ENCODE peak calls at places on chromosome 18, in five cellular contexts. M, F, C, O and P are unnamed samples.

GRCh38 chr18:72086421-72086820 is 457.7 kb downstream of the CBLN2 start:
- DNase-seq in M (no peak), F (no peak), C (no peak), O (no peak), P (peak)

GRCh38 chr18:6714027-6714426 is 15.5 kb upstream of the ARHGAP28 start:
- DNase-seq in M (no peak), F (no peak), C (no peak), O (no peak), P (no peak)

GRCh38 chr18:47953471-47953931 is 23.0 kb upstream of the SMAD2 start:
- DNase-seq in M (no peak), F (peak), C (peak), O (no peak), P (no peak)

GRCh38 chr18:62741584-62741983 is 26.2 kb downstream of the PHLPP1 start:
- DNase-seq in M (no peak), F (no peak), C (no peak), O (no peak), P (no peak)

GRCh38 chr18:46718501-46719341 is 38.1 kb downstream of the ST8SIA5 start:
- DNase-seq in M (no peak), F (peak), C (no peak), O (no peak), P (no peak)

GRCh38 chr18:74950479-74950878 is 258.5 kb downstream of the PTGR3 start:
- DNase-seq in M (no peak), F (no peak), C (no peak), O (no peak), P (no peak)

GRCh38 chr18:57786038-57786437 is 17.1 kb downstream of the ATP8B1 start:
- DNase-seq in M (no peak), F (no peak), C (no peak), O (no peak), P (no peak)

GRCh38 chr18:67410075-67410474 is 106.4 kb downstream of the DSEL start:
- DNase-seq in M (no peak), F (no peak), C (no peak), O (no peak), P (no peak)

GRCh38 chr18:61569176-61569892 is 236.1 kb downstream of the CDH20 start:
- DNase-seq in M (no peak), F (no peak), C (no peak), O (no peak), P (no peak)

GRCh38 chr18:907880-908512 is 3.3 kb downstream of the ADCYAP1 start:
- DNase-seq in M (peak), F (no peak), C (no peak), O (no peak), P (no peak)

GRCh38 chr18:57440331-57441101 is 5.3 kb downstream of the ONECUT2 start:
- DNase-seq in M (no peak), F (no peak), C (no peak), O (no peak), P (no peak)

GRCh38 chr18:39455300-39455699 is 1889.7 kb upstream of the CELF4 start:
- DNase-seq in M (no peak), F (no peak), C (no peak), O (no peak), P (no peak)

GRCh38 chr18:46290440-46291020 is 186.3 kb downstream of the HAUS1 start:
- DNase-seq in M (no peak), F (no peak), C (no peak), O (no peak), P (no peak)

GRCh38 chr18:74896390-74896991 is 298.8 kb downstream of the ZNF407 start:
- DNase-seq in M (peak), F (no peak), C (peak), O (no peak), P (no peak)

GRCh38 chr18:27771571-27771970 is 405.4 kb downstream of the CDH2 start:
- DNase-seq in M (no peak), F (no peak), C (no peak), O (no peak), P (no peak)

GRCh38 chr18:45687617-45688016 is 36.4 kb upstream of the SLC14A1 start:
- DNase-seq in M (no peak), F (no peak), C (no peak), O (no peak), P (no peak)

GRCh38 chr18:39635966-39636365 is 2070.4 kb upstream of the CELF4 start:
- DNase-seq in M (no peak), F (no peak), C (no peak), O (no peak), P (no peak)

GRCh38 chr18:69567813-69568488 is 167.3 kb downstream of the DOK6 start:
- DNase-seq in M (no peak), F (no peak), C (no peak), O (no peak), P (no peak)

GRCh38 chr18:59054892-59055291 is 84.8 kb upstream of the SEC11C start:
- DNase-seq in M (no peak), F (no peak), C (peak), O (peak), P (peak)

GRCh38 chr18:45787346-45787745 is 38.1 kb upstream of the SIGLEC15 start:
- DNase-seq in M (no peak), F (no peak), C (no peak), O (no peak), P (no peak)

GRCh38 chr18:64287926-64288325 is 139.0 kb upstream of the LINC00305 start:
- DNase-seq in M (no peak), F (no peak), C (no peak), O (no peak), P (no peak)

GRCh38 chr18:40687401-40687800 is 1267.6 kb upstream of the PIK3C3 start:
- DNase-seq in M (no peak), F (no peak), C (no peak), O (no peak), P (no peak)

GRCh38 chr18:41395695-41396094 is 559.3 kb upstream of the PIK3C3 start:
- DNase-seq in M (no peak), F (no peak), C (no peak), O (no peak), P (no peak)

GRCh38 chr18:32296851-32297250 is 107.0 kb downstream of the MEP1B start:
- DNase-seq in M (no peak), F (no peak), C (no peak), O (no peak), P (no peak)

GRCh38 chr18:9772847-9773677 is 65.0 kb downstream of the RAB31 start:
- DNase-seq in M (no peak), F (no peak), C (no peak), O (no peak), P (no peak)

GRCh38 chr18:55116855-55117254 is 157.6 kb upstream of the CCDC68 start:
- DNase-seq in M (no peak), F (no peak), C (no peak), O (no peak), P (no peak)

GRCh38 chr18:70422061-70422965 is 133.5 kb downstream of the SOCS6 start:
- DNase-seq in M (no peak), F (peak), C (peak), O (no peak), P (no peak)

GRCh38 chr18:73240899-73241298 is 373.1 kb upstream of the NETO1 start:
- DNase-seq in M (no peak), F (no peak), C (no peak), O (no peak), P (no peak)

GRCh38 chr18:73232933-73233332 is 365.1 kb upstream of the NETO1 start:
- DNase-seq in M (no peak), F (no peak), C (no peak), O (no peak), P (no peak)

GRCh38 chr18:73235921-73236320 is 368.1 kb upstream of the NETO1 start:
- DNase-seq in M (no peak), F (no peak), C (no peak), O (no peak), P (no peak)

DNA sequence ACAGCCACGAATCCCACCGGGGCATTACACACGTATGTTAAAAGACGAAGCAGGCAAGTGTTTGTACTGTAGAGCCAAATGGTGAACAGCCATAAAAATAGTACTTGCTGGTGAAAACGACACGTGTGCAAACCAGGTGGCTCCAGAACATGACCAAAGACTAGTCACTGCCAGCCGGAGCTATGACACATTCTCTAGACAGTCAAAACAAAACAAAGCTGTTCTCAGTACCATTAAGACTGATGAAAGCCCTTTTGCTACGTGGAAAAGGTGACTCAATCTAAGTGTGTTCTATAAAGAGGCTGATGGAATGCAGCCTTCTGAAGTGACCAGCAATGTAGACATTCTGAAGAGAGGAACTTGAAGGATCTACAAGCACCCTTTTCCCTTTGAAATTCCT is 367.7 kb upstream of the NETO1 start:
- DNase-seq in M (no peak), F (no peak), C (no peak), O (no peak), P (no peak)
- H3K27ac ChIP-seq in M (no peak), F (no peak), C (no peak), O (no peak), P (no peak)

GRCh38 chr18:53754154-53754553 is 470.3 kb downstream of the MBD2 start:
- DNase-seq in M (no peak), F (no peak), C (no peak), O (no peak), P (no peak)

GRCh38 chr18:53752968-53753367 is 471.5 kb downstream of the MBD2 start:
- DNase-seq in M (no peak), F (no peak), C (no peak), O (no peak), P (no peak)

GRCh38 chr18:53756607-53756972 is 467.9 kb downstream of the MBD2 start:
- DNase-seq in M (no peak), F (no peak), C (no peak), O (no peak), P (no peak)

GRCh38 chr18:53755914-53756606 is 468.4 kb downstream of the MBD2 start:
- DNase-seq in M (no peak), F (no peak), C (no peak), O (no peak), P (no peak)

GRCh38 chr18:53753616-53754015 is 470.9 kb downstream of the MBD2 start:
- DNase-seq in M (peak), F (no peak), C (no peak), O (no peak), P (no peak)
- TF ChIP-seq POLR2AphosphoS5 in M (no peak), F (no peak), C (no peak), O (no peak), P (no peak)

GRCh38 chr18:24868331-24868730 is 407.9 kb downstream of the HRH4 start:
- DNase-seq in M (no peak), F (no peak), C (no peak), O (no peak), P (no peak)
- H3K27ac ChIP-seq in M (no peak), F (no peak), C (no peak), O (no peak), P (no peak)

DNA sequence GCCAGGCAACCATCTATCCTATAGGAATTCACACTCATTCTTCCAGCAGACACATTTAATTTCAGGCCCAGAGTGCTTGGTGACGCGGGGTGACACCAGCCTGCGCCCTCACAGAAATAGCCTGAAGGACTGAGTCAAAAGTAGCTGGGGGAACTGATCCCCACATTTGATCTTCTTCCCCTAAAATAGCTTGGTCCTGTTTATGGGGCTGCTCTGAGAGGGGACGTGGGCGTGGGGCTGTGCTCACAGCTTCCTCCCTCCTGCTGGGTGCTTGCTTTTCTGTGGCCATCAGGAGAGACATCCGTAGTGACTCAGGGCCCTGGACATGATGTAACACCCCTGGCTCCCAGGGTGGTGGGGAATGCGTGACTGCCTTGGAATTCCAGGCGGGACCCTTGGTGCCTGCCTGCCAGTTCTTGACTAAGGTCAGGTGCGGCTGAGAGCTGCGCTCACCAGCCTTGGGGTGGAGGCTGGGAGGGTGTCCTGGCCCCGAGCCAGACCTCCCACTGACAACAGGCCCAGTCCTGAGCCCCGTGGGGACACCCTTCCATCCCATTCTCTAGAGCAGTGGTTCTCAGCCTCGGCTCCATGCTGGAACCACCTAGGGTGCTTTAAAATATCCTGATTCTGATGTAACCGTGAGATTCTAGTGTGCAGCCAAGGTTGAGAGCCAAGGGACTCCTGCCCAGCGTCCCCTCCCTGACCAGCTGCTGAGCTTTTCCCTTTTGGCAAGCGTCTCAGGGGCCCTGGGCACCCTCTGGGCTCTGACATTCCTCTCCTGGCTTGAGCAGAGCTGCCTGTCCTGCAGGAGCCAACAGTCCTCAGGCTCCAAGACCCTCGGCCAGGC is 47.4 kb upstream of the SMAD7 start:
- DNase-seq in M (peak), F (no peak), C (no peak), O (no peak), P (no peak)
- TF ChIP-seq POLR2AphosphoS5 in M (peak), F (no peak), C (no peak), O (no peak), P (no peak)

GRCh38 chr18:23850215-23850614 is 161.0 kb downstream of the LAMA3 start:
- DNase-seq in M (no peak), F (no peak), C (no peak), O (no peak), P (no peak)
- H3K27ac ChIP-seq in M (no peak), F (no peak), C (no peak), O (no peak), P (no peak)

GRCh38 chr18:3758531-3758930 is 308.6 kb downstream of the TGIF1 start:
- DNase-seq in M (no peak), F (no peak), C (no peak), O (no peak), P (no peak)
- TF ChIP-seq POLR2AphosphoS5 in M (no peak), F (no peak), C (no peak), O (no peak), P (no peak)

GRCh38 chr18:76378526-76379215 is 116.4 kb downstream of the ZNF516 start:
- DNase-seq in M (no peak), F (no peak), C (no peak), O (peak), P (no peak)
- H3K27ac ChIP-seq in M (no peak), F (no peak), C (no peak), O (no peak), P (no peak)

DNA sequence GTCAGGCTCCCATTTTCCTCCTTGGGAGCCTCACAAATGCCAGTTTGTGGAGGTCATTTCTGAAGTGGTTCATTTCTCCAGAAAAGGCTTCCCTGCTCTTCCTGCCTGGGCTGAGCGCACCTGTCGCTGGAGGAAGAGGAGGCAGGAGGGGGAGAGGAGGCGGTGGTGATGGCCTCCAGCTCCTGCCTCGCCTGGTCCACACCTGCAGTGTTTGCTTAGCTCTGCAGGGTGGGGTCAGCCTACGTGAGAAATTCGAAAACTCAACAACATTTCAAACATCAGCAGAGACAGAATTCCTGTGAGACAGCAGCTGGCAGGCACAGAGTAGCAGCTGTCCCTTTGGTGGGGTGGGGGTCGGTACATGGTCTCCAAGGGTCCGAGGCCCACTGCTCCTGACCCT is 7.9 kb downstream of the IMPA2 start:
- DNase-seq in M (no peak), F (no peak), C (no peak), O (no peak), P (no peak)
- TF ChIP-seq POLR2AphosphoS5 in M (no peak), F (no peak), C (no peak), O (no peak), P (no peak)

DNA sequence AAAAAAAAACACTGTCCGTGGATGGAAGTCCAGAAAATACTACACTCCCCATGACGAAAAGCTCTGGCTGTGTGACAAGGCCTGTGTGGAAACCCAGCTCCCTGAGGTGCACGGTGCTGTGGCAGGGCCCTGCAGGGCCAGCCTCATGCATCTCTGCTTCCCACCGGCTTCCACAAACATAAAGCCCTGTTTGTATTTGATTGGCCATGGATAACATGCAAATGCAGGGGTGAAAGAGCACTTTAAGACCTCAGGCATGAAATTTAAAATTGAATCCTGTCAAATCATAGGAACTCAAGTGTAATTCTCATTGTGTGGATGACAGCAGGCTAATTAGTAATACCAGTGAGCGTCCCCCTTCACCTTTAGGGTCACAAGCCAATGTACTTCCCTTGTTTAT is 757.2 kb downstream of the GALR1 start:
- DNase-seq in M (no peak), F (no peak), C (no peak), O (no peak), P (no peak)
- H3K27ac ChIP-seq in M (no peak), F (no peak), C (no peak), O (no peak), P (no peak)